ENCODE peak calls at places on chromosome 12, in four cellular contexts. J is HepG2, L is upper lobe of right lung, U is mesenchymal stem cell. K is an unnamed sample. For H3K4me1, the result is how much of the 10 kb centered on the place peaks cover.

GRCh38 chr12:94427520-94428381 is 31.9 kb downstream of the CEP83 start:
- DNase-seq in U (peak), J (no peak), L (no peak), K (no peak)

GRCh38 chr12:100225491-100225890 is 24.9 kb downstream of the ACTR6 start:
- DNase-seq in U (no peak), J (no peak), L (no peak), K (no peak)

GRCh38 chr12:10395390-10395998 is 5.7 kb upstream of the KLRK1 start:
- DNase-seq in J (peak), U (peak), L (no peak), K (peak)

GRCh38 chr12:65967696-65968095 is 143.4 kb downstream of the HMGA2 start:
- DNase-seq in J (no peak), U (no peak), L (no peak), K (no peak)

GRCh38 chr12:106584104-106585064 is 1.6 kb downstream of the RFX4 start:
- DNase-seq in U (peak), L (no peak), J (no peak), K (no peak)

GRCh38 chr12:13210022-13210539 is 13.6 kb downstream of the EMP1 start:
- DNase-seq in J (no peak), U (peak), L (no peak), K (no peak)

GRCh38 chr12:116863275-116863767 is 17.9 kb downstream of the HRK start:
- DNase-seq in L (no peak), J (peak), U (peak), K (peak)

GRCh38 chr12:46459111-46459510 is 86.5 kb upstream of the SLC38A2 start:
- DNase-seq in U (peak), J (no peak), L (no peak), K (peak)

GRCh38 chr12:10320643-10321042 is 13.0 kb downstream of the KLRD1 start:
- DNase-seq in L (no peak), U (no peak), J (no peak), K (no peak)

GRCh38 chr12:48980389-48980952 is 2.3 kb downstream of the WNT1 start:
- DNase-seq in J (no peak), U (no peak), L (no peak), K (peak)

GRCh38 chr12:55817352-55818139 is at the start of the genes ORMDL2 and SARNP:
- DNase-seq in J (peak), L (peak), U (peak), K (peak)

GRCh38 chr12:94286580-94287244 is 138.3 kb downstream of the PLXNC1 start:
- DNase-seq in L (no peak), J (no peak), U (no peak), K (no peak)

GRCh38 chr12:56601503-56601902 is 28.6 kb downstream of the BAZ2A start:
- DNase-seq in L (no peak), U (no peak), J (no peak), K (no peak)

GRCh38 chr12:19244312-19244711 is 114.8 kb downstream of the PLEKHA5 start:
- DNase-seq in L (no peak), J (no peak), U (no peak), K (peak)

GRCh38 chr12:96981053-96981452 is 74.0 kb downstream of the NEDD1 start:
- DNase-seq in U (peak), J (no peak), L (no peak), K (no peak)

GRCh38 chr12:131511391-131511802 is 199.5 kb upstream of the SFSWAP start:
- DNase-seq in J (no peak), U (no peak), L (no peak), K (peak)

GRCh38 chr12:24778486-24779304 is 170.2 kb downstream of the BCAT1 start:
- DNase-seq in J (peak), L (no peak), U (peak), K (no peak)

GRCh38 chr12:51827925-51828818 is 20.3 kb downstream of the FIGNL2 start:
- DNase-seq in L (no peak), U (no peak), J (no peak), K (peak)
- H3K27ac ChIP-seq in L (no peak), U (no peak), J (no peak), K (peak)

GRCh38 chr12:125070661-125071390 is 5.6 kb downstream of the AACS start:
- DNase-seq in U (no peak), J (no peak), L (no peak), K (no peak)
- H3K4me1 ChIP-seq in U (under half), J (under half), L (under half), K (under half)

GRCh38 chr12:121611306-121611705 is 15.0 kb upstream of the ORAI1 start:
- DNase-seq in L (no peak), J (no peak), U (no peak), K (peak)
- H3K27ac ChIP-seq in L (no peak), J (no peak), U (no peak), K (no peak)

DNA sequence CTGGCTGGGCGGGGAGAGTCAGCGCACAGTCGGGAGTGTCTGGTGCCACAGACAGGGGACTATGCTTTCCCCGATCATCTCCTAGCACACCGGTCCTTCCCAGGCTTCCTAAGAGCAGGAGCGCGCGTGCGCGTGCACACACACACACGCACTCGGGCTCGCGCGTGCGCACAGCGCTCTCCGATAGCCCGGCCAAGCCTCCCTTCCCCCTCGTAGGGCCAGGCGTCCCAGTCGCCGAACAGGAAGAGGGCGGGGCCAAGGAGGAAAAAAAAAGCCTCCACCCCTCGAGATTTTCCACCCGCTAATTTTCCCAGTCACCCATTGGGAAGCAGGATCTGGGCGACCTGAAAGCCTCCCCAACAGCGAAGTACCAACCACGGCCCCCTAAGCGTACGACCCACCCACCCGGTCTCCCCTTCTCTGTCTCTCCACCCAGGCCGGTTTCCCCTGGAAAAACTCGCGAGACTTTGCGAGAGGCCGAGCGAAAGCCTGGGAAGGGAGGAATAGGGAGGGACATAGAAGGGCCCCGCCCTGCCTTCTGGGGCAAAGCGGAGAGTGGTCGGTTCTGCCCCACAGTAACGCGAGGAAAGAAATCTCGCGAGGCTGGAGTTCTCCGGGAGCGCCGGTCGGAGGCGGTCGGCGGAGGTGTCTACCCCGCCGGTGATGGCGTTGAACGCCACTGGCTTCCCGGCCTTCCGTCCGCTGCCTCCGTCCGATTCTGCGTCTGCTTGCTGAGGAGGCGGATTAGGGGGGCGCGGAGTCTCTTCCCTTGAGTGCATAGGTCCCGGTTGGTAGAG is at the start of the genes FGFR1OP2 and INTS13:
- DNase-seq in L (peak), J (peak), U (peak), K (peak)
- H3K4me1 ChIP-seq in L (under half), J (under half), U (under half), K (under half)